ENCODE peak calls at places on chromosomes 13 and 19, in six cellular contexts. H is GM04503; F is CD8-positive, alpha-beta memory T cell; K is mammary epithelial cell; U is neuronal stem cell; B is HS-27A. Z is an unnamed sample.

GRCh38 chr19:22935151-22935550 is 67.8 kb downstream of the ZNF728 start:
- DNase-seq in F (no peak), B (no peak), H (no peak), K (peak), U (no peak), Z (no peak)

GRCh38 chr19:50547385-50548190 is 20.6 kb downstream of the LRRC4B start:
- DNase-seq in K (no peak), H (no peak), U (no peak), B (no peak), F (no peak), Z (no peak)

GRCh38 chr13:109627649-109628048 is 158.7 kb downstream of the IRS2 start:
- DNase-seq in H (no peak), F (no peak), K (no peak), B (no peak), U (no peak), Z (no peak)

GRCh38 chr13:78910147-78910546 is 251.2 kb upstream of the OBI1 start:
- DNase-seq in K (no peak), U (no peak), B (no peak), F (no peak), H (no peak), Z (no peak)

GRCh38 chr19:48635966-48636858 is 967 bp downstream of the DBP start:
- DNase-seq in B (no peak), K (no peak), H (no peak), F (no peak), U (no peak), Z (no peak)

GRCh38 chr19:34409189-34410164 is 5.3 kb downstream of the PDCD2L start:
- DNase-seq in U (no peak), F (no peak), H (no peak), K (no peak), B (no peak), Z (no peak)

GRCh38 chr13:71412231-71412630 is 454.8 kb downstream of the DACH1 start:
- DNase-seq in F (no peak), H (no peak), U (no peak), K (no peak), B (no peak), Z (peak)

GRCh38 chr13:37716395-37716794 is 117.8 kb upstream of the POSTN start:
- DNase-seq in H (no peak), U (no peak), B (no peak), F (no peak), K (no peak), Z (peak)

GRCh38 chr19:1618157-1619093 is 13.2 kb upstream of the UQCR11 start:
- DNase-seq in F (no peak), K (peak), H (no peak), U (no peak), B (no peak), Z (peak)

GRCh38 chr13:110312669-110313031 is 5.6 kb downstream of the COL4A2 start:
- DNase-seq in H (peak), B (no peak), U (no peak), K (peak), F (no peak), Z (peak)

GRCh38 chr13:111629933-111630332 is 309.5 kb downstream of the TEX29 start:
- DNase-seq in B (no peak), K (no peak), U (no peak), F (no peak), H (no peak), Z (no peak)

GRCh38 chr13:106100261-106100919 is 435.1 kb downstream of the EFNB2 start:
- DNase-seq in H (no peak), B (no peak), F (no peak), U (peak), K (no peak), Z (no peak)

GRCh38 chr19:35262101-35262761 is 6.5 kb upstream of the USF2 start:
- DNase-seq in H (no peak), K (no peak), B (no peak), U (no peak), F (no peak), Z (no peak)

GRCh38 chr19:38409631-38410133 is 6.8 kb downstream of the FAM98C start:
- DNase-seq in F (no peak), H (no peak), B (no peak), K (no peak), U (no peak), Z (peak)

GRCh38 chr13:100339411-100339935 is 249.1 kb downstream of the GGACT start:
- DNase-seq in H (no peak), F (no peak), K (no peak), B (no peak), U (no peak), Z (no peak)

GRCh38 chr19:5128251-5128931 is 159.5 kb downstream of the KDM4B start:
- DNase-seq in B (no peak), U (no peak), F (no peak), K (no peak), H (peak), Z (peak)

GRCh38 chr13:95552539-95553270 is at the start of gene CLDN10:
- DNase-seq in U (peak), F (no peak), K (no peak), B (no peak), H (no peak), Z (no peak)

GRCh38 chr13:36858285-36858684 is 39.3 kb downstream of the RFXAP start:
- DNase-seq in F (no peak), K (peak), U (no peak), B (no peak), H (peak), Z (peak)

GRCh38 chr13:75479102-75479501 is 2.9 kb downstream of the TBC1D4 start:
- DNase-seq in H (no peak), U (no peak), B (no peak), F (no peak), K (no peak), Z (no peak)

GRCh38 chr13:59133903-59134302 is 1029.8 kb downstream of the DIAPH3 start:
- DNase-seq in K (no peak), H (no peak), B (no peak), F (no peak), U (no peak), Z (no peak)

GRCh38 chr13:101709952-101710351 is 257.5 kb downstream of the ITGBL1 start:
- DNase-seq in F (no peak), H (no peak), U (no peak), K (no peak), B (no peak), Z (no peak)

GRCh38 chr13:97307882-97308624 is 85.9 kb downstream of the MBNL2 start:
- DNase-seq in K (peak), B (peak), F (no peak), H (peak), U (peak), Z (peak)

GRCh38 chr19:53518716-53519115 is 19.2 kb upstream of the ZNF331 start:
- DNase-seq in B (no peak), U (no peak), F (no peak), K (no peak), H (no peak), Z (no peak)

GRCh38 chr13:34988330-34988791 is 46.3 kb downstream of the NBEA start:
- DNase-seq in B (no peak), F (no peak), K (no peak), H (no peak), U (no peak), Z (no peak)

GRCh38 chr13:79933389-79933788 is 407.5 kb downstream of the SPRY2 start:
- DNase-seq in K (no peak), U (no peak), F (no peak), H (no peak), B (no peak), Z (no peak)

GRCh38 chr13:58165617-58166016 is 534.1 kb downstream of the PCDH17 start:
- DNase-seq in H (no peak), U (no peak), K (no peak), B (no peak), F (no peak), Z (no peak)